ENCODE peak calls at places on chromosome 15, in five cellular contexts. K, T, Z, A and X are unnamed samples.

GRCh38 chr15:40591310-40591845 is 2.7 kb upstream of the KNL1 start:
- DNase-seq in T (peak), A (no peak), K (peak), Z (peak), X (no peak)

GRCh38 chr15:59069430-59069829 is 35.5 kb upstream of the CCNB2 start:
- DNase-seq in K (peak), Z (no peak), T (no peak), A (no peak), X (no peak)

GRCh38 chr15:34027606-34028005 is 11.4 kb downstream of the AVEN start:
- DNase-seq in A (no peak), T (no peak), Z (no peak), K (no peak), X (no peak)

GRCh38 chr15:51884517-51885236 is 55.2 kb downstream of the TMOD3 start:
- DNase-seq in T (no peak), A (no peak), Z (no peak), K (no peak), X (no peak)

GRCh38 chr15:93068581-93069199 is 20.3 kb downstream of the RGMA start:
- DNase-seq in A (no peak), Z (no peak), K (no peak), T (no peak), X (no peak)

GRCh38 chr15:55698653-55699052 is 44.3 kb downstream of the PRTG start:
- DNase-seq in Z (no peak), T (no peak), A (no peak), K (no peak), X (no peak)

GRCh38 chr15:76398301-76398700 is 61.7 kb downstream of the ISL2 start:
- DNase-seq in A (no peak), T (no peak), K (no peak), Z (no peak), X (no peak)

GRCh38 chr15:74443100-74443909 is 9.5 kb upstream of the SEMA7A start:
- DNase-seq in Z (no peak), A (no peak), T (no peak), K (peak), X (no peak)

GRCh38 chr15:39056357-39056756 is 491.7 kb upstream of the RASGRP1 start:
- DNase-seq in A (no peak), Z (no peak), K (no peak), T (no peak), X (no peak)

GRCh38 chr15:68230157-68231100 is 901 bp upstream of the CLN6 start:
- DNase-seq in T (no peak), K (no peak), Z (no peak), A (peak), X (no peak)

GRCh38 chr15:29774900-29775299 is 47.4 kb downstream of the TJP1 start:
- DNase-seq in A (no peak), K (peak), Z (no peak), T (no peak), X (no peak)

GRCh38 chr15:101439920-101440319 is 49.6 kb downstream of the PCSK6 start:
- DNase-seq in K (no peak), A (no peak), Z (no peak), T (no peak), X (no peak)

GRCh38 chr15:95013379-95013778 is 782.0 kb downstream of the MCTP2 start:
- DNase-seq in Z (no peak), K (no peak), T (no peak), A (no peak), X (no peak)

GRCh38 chr15:52559583-52559982 is 9.2 kb downstream of the ARPP19 start:
- DNase-seq in T (peak), Z (no peak), A (no peak), K (no peak), X (no peak)

GRCh38 chr15:44861917-44862316 is 94.6 kb upstream of the TERB2 start:
- DNase-seq in A (no peak), Z (no peak), T (no peak), K (no peak), X (no peak)

GRCh38 chr15:44861439-44861910 is 95.0 kb upstream of the TERB2 start:
- DNase-seq in Z (no peak), A (no peak), K (no peak), T (peak), X (no peak)
- TF ChIP-seq ATF2 in Z (no peak), A (no peak), K (no peak), T (no peak), X (no peak)

DNA sequence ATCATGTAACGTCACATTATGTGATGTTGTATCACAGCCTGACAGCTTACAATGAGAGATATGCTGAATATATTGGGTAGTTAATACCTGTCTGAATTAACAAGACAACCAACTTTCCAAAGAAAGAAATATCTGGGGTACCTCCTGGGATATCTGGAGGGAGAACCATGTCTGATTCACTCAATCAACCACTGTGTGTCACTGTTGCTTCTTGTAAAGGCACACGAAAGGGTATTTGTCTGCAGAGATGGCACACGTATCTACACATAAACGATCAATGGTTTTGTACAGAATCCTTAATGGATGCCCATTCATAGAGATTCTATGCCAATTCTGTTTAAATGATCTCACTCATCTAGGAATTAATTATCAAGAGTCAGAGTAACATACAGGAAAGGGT is 252.1 kb upstream of the TMCO5A start:
- DNase-seq in T (peak), A (no peak), K (peak), Z (no peak), X (no peak)
- TF ChIP-seq ATF2 in T (no peak), A (no peak), K (no peak), Z (no peak), X (no peak)

GRCh38 chr15:80615361-80615736 is 79.8 kb upstream of the ABHD17C start:
- DNase-seq in K (no peak), A (no peak), T (no peak), Z (no peak), X (no peak)

GRCh38 chr15:80618666-80619481 is 76.2 kb upstream of the ABHD17C start:
- DNase-seq in A (no peak), T (no peak), K (no peak), Z (no peak), X (no peak)

GRCh38 chr15:80614711-80615360 is 80.3 kb upstream of the ABHD17C start:
- DNase-seq in T (no peak), A (no peak), K (no peak), Z (no peak), X (no peak)

GRCh38 chr15:80613762-80614365 is 81.2 kb upstream of the ABHD17C start:
- DNase-seq in A (no peak), K (no peak), T (no peak), Z (no peak), X (no peak)

GRCh38 chr15:80615783-80616391 is 79.2 kb upstream of the ABHD17C start:
- DNase-seq in K (peak), Z (no peak), A (no peak), T (no peak), X (no peak)
- TF ChIP-seq ATF2 in K (no peak), Z (no peak), A (no peak), T (no peak), X (no peak)

DNA sequence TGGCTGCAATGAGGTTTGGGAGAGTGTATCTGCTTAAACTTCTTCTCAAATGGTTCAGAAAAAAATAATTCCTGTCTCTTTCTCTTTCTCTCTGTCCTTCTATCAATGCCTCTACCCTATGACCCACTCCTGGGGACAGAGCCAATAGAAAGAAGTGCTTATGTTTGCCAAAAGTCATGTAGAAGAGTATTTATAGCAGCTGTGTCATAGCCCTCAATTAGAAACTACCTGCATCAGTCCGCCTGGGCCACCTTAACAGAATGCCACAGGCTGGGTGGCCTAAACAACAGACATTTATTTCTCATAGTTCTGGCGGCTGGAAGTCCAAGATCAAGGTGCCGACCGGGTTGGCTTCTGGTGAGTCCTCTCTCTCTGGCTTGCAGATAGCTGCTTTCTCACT is 92.5 kb downstream of the HMG20A start:
- DNase-seq in A (no peak), T (no peak), Z (no peak), K (no peak), X (no peak)
- TF ChIP-seq ATF2 in A (no peak), T (no peak), Z (no peak), K (no peak), X (no peak)

GRCh38 chr15:45179221-45179985 is 8.4 kb downstream of the SHF start:
- DNase-seq in K (peak), A (no peak), Z (peak), T (peak), X (peak)
- TF ChIP-seq ATF2 in K (no peak), A (no peak), Z (no peak), T (no peak), X (no peak)